ENCODE peak calls at places on chromosome 15, in eight cellular contexts. One of them, this sample, is unnamed.

GRCh38 chr15:91125162-91125561 is 25.1 kb downstream of the SV2B start:
- DNase-seq in esophagus squamous epithelium: no peak
- DNase-seq in sigmoid colon: no peak
- DNase-seq in body of pancreas: no peak
- DNase-seq in right lobe of liver: no peak
- DNase-seq in A549: no peak
- DNase-seq in HCT116: no peak
- DNase-seq in heart left ventricle: no peak
- DNase-seq in this sample: no peak

GRCh38 chr15:90718232-90718631 is 1.1 kb downstream of the BLM start:
- DNase-seq in esophagus squamous epithelium: no peak
- DNase-seq in sigmoid colon: no peak
- DNase-seq in body of pancreas: no peak
- DNase-seq in right lobe of liver: no peak
- DNase-seq in A549: no peak
- DNase-seq in HCT116: no peak
- DNase-seq in heart left ventricle: no peak
- DNase-seq in this sample: no peak

GRCh38 chr15:76059320-76060097 is at the start of gene TMEM266:
- DNase-seq in esophagus squamous epithelium: no peak
- DNase-seq in sigmoid colon: no peak
- DNase-seq in body of pancreas: peak
- DNase-seq in right lobe of liver: no peak
- DNase-seq in A549: peak
- DNase-seq in HCT116: no peak
- DNase-seq in heart left ventricle: peak
- DNase-seq in this sample: no peak

GRCh38 chr15:83283813-83284562 is 476 bp downstream of the BNC1 start:
- DNase-seq in esophagus squamous epithelium: no peak
- DNase-seq in sigmoid colon: no peak
- DNase-seq in body of pancreas: no peak
- DNase-seq in right lobe of liver: no peak
- DNase-seq in A549: no peak
- DNase-seq in HCT116: no peak
- DNase-seq in heart left ventricle: peak
- DNase-seq in this sample: no peak

GRCh38 chr15:77027697-77028450 is 32.9 kb downstream of the PSTPIP1 start:
- DNase-seq in esophagus squamous epithelium: no peak
- DNase-seq in sigmoid colon: peak
- DNase-seq in body of pancreas: no peak
- DNase-seq in right lobe of liver: peak
- DNase-seq in A549: no peak
- DNase-seq in HCT116: no peak
- DNase-seq in heart left ventricle: peak
- DNase-seq in this sample: peak

GRCh38 chr15:98760112-98760826 is 111.9 kb downstream of the IGF1R start:
- DNase-seq in esophagus squamous epithelium: no peak
- DNase-seq in sigmoid colon: peak
- DNase-seq in body of pancreas: no peak
- DNase-seq in right lobe of liver: no peak
- DNase-seq in A549: no peak
- DNase-seq in HCT116: no peak
- DNase-seq in heart left ventricle: peak
- DNase-seq in this sample: no peak

GRCh38 chr15:74396146-74396438 is 28.6 kb upstream of the CYP11A1 start:
- DNase-seq in esophagus squamous epithelium: no peak
- DNase-seq in sigmoid colon: no peak
- DNase-seq in body of pancreas: no peak
- DNase-seq in right lobe of liver: no peak
- DNase-seq in A549: no peak
- DNase-seq in HCT116: no peak
- DNase-seq in heart left ventricle: no peak
- DNase-seq in this sample: no peak

GRCh38 chr15:92981333-92981732 is 81.2 kb downstream of the CHD2 start:
- DNase-seq in esophagus squamous epithelium: no peak
- DNase-seq in sigmoid colon: no peak
- DNase-seq in body of pancreas: no peak
- DNase-seq in right lobe of liver: no peak
- DNase-seq in A549: no peak
- DNase-seq in HCT116: peak
- DNase-seq in heart left ventricle: no peak
- DNase-seq in this sample: no peak

GRCh38 chr15:98163319-98164030 is 203.0 kb downstream of the ARRDC4 start:
- DNase-seq in esophagus squamous epithelium: no peak
- DNase-seq in sigmoid colon: no peak
- DNase-seq in body of pancreas: no peak
- DNase-seq in right lobe of liver: no peak
- DNase-seq in A549: no peak
- DNase-seq in HCT116: no peak
- DNase-seq in heart left ventricle: no peak
- DNase-seq in this sample: no peak

GRCh38 chr15:25717116-25717755 is 145.9 kb downstream of the ATP10A start:
- DNase-seq in esophagus squamous epithelium: no peak
- DNase-seq in sigmoid colon: peak
- DNase-seq in body of pancreas: no peak
- DNase-seq in right lobe of liver: no peak
- DNase-seq in A549: no peak
- DNase-seq in HCT116: no peak
- DNase-seq in heart left ventricle: no peak
- DNase-seq in this sample: no peak

GRCh38 chr15:67117356-67117755 is 52.0 kb downstream of the SMAD3 start:
- DNase-seq in esophagus squamous epithelium: no peak
- DNase-seq in sigmoid colon: no peak
- DNase-seq in body of pancreas: no peak
- DNase-seq in right lobe of liver: no peak
- DNase-seq in A549: no peak
- DNase-seq in HCT116: no peak
- DNase-seq in heart left ventricle: no peak
- DNase-seq in this sample: no peak

GRCh38 chr15:71252036-71252898 is 137.0 kb downstream of the THSD4 start:
- DNase-seq in esophagus squamous epithelium: no peak
- DNase-seq in sigmoid colon: no peak
- DNase-seq in body of pancreas: no peak
- DNase-seq in right lobe of liver: no peak
- DNase-seq in A549: peak
- DNase-seq in HCT116: peak
- DNase-seq in heart left ventricle: no peak
- DNase-seq in this sample: no peak

GRCh38 chr15:63010386-63010785 is 32.2 kb upstream of the TPM1 start:
- DNase-seq in esophagus squamous epithelium: no peak
- DNase-seq in sigmoid colon: no peak
- DNase-seq in body of pancreas: no peak
- DNase-seq in right lobe of liver: no peak
- DNase-seq in A549: no peak
- DNase-seq in HCT116: no peak
- DNase-seq in heart left ventricle: no peak
- DNase-seq in this sample: no peak

GRCh38 chr15:81087121-81087520 is 46.9 kb upstream of the CFAP161 start:
- DNase-seq in esophagus squamous epithelium: no peak
- DNase-seq in sigmoid colon: no peak
- DNase-seq in body of pancreas: no peak
- DNase-seq in right lobe of liver: no peak
- DNase-seq in A549: no peak
- DNase-seq in HCT116: no peak
- DNase-seq in heart left ventricle: no peak
- DNase-seq in this sample: no peak

GRCh38 chr15:92887869-92888268 is 12.3 kb upstream of the CHD2 start:
- DNase-seq in esophagus squamous epithelium: no peak
- DNase-seq in sigmoid colon: no peak
- DNase-seq in body of pancreas: no peak
- DNase-seq in right lobe of liver: no peak
- DNase-seq in A549: no peak
- DNase-seq in HCT116: no peak
- DNase-seq in heart left ventricle: no peak
- DNase-seq in this sample: no peak

GRCh38 chr15:65037279-65037678 is 7.8 kb upstream of the MTFMT start:
- DNase-seq in esophagus squamous epithelium: no peak
- DNase-seq in sigmoid colon: no peak
- DNase-seq in body of pancreas: no peak
- DNase-seq in right lobe of liver: no peak
- DNase-seq in A549: no peak
- DNase-seq in HCT116: no peak
- DNase-seq in heart left ventricle: no peak
- DNase-seq in this sample: no peak

GRCh38 chr15:41495736-41496599 is 2.3 kb downstream of the ITPKA start:
- DNase-seq in esophagus squamous epithelium: no peak
- DNase-seq in sigmoid colon: no peak
- DNase-seq in body of pancreas: peak
- DNase-seq in right lobe of liver: peak
- DNase-seq in A549: no peak
- DNase-seq in HCT116: no peak
- DNase-seq in heart left ventricle: peak
- DNase-seq in this sample: no peak

GRCh38 chr15:41493205-41493901 is at the start of gene ITPKA:
- DNase-seq in esophagus squamous epithelium: no peak
- DNase-seq in sigmoid colon: peak
- DNase-seq in body of pancreas: peak
- DNase-seq in right lobe of liver: peak
- DNase-seq in A549: peak
- DNase-seq in HCT116: no peak
- DNase-seq in heart left ventricle: peak
- DNase-seq in this sample: peak

GRCh38 chr15:41494190-41494921 is 682 bp downstream of the ITPKA start:
- DNase-seq in esophagus squamous epithelium: no peak
- DNase-seq in sigmoid colon: no peak
- DNase-seq in body of pancreas: no peak
- DNase-seq in right lobe of liver: no peak
- DNase-seq in A549: peak
- DNase-seq in HCT116: no peak
- DNase-seq in heart left ventricle: no peak
- DNase-seq in this sample: no peak

GRCh38 chr15:41493902-41494189 is 172 bp downstream of the ITPKA start:
- DNase-seq in esophagus squamous epithelium: no peak
- DNase-seq in sigmoid colon: no peak
- DNase-seq in body of pancreas: no peak
- DNase-seq in right lobe of liver: no peak
- DNase-seq in A549: no peak
- DNase-seq in HCT116: no peak
- DNase-seq in heart left ventricle: no peak
- DNase-seq in this sample: no peak

DNA sequence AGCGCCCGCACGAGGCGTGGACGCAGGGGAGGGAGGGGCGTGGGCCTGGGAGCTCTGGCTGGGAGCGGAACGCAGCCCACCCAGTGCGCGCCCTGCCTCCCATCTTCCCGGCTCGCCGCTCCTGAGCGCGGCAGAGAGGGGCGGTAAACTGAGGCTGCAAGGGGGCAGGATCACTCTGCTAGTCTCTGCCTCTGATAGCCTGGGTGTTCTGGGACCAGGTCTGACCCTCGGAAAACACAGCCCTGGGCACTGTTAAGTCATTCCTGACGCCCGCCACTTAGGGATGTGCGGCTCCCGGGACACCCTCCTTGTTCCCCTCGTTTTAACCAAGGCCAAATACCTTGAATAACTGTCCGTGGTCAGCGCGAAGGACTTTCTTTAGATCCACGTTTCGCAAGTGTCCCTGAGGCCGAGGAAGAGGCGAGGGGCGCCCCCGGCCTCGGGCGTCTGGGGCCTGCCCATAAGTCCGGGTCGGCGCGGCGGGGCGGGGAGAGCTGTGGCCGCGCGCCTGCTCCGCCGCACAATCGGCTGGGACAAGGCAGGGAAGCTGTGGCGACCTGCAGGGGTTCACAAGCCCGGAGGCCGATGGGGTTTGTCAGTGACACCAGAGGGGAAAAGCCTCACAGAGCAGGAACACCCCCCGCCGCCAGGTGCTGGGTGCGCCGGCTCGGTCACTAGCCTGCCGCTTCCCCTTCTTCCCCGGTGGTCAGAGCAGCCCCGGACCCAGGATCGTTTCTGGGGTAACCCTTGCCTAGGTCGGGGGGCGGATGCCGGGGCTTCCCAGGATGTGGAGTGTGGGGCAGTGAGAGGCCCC is 1.5 kb downstream of the ITPKA start:
- DNase-seq in esophagus squamous epithelium: no peak
- DNase-seq in sigmoid colon: no peak
- DNase-seq in body of pancreas: no peak
- DNase-seq in right lobe of liver: no peak
- DNase-seq in A549: no peak
- DNase-seq in HCT116: no peak
- DNase-seq in heart left ventricle: no peak
- DNase-seq in this sample: no peak
- TF ChIP-seq POLR2A in esophagus squamous epithelium: no peak
- TF ChIP-seq POLR2A in sigmoid colon: no peak
- TF ChIP-seq POLR2A in body of pancreas: no peak
- TF ChIP-seq POLR2A in right lobe of liver: no peak
- TF ChIP-seq POLR2A in A549: no peak
- TF ChIP-seq POLR2A in HCT116: no peak
- TF ChIP-seq POLR2A in heart left ventricle: no peak
- TF ChIP-seq POLR2A in this sample: no peak

DNA sequence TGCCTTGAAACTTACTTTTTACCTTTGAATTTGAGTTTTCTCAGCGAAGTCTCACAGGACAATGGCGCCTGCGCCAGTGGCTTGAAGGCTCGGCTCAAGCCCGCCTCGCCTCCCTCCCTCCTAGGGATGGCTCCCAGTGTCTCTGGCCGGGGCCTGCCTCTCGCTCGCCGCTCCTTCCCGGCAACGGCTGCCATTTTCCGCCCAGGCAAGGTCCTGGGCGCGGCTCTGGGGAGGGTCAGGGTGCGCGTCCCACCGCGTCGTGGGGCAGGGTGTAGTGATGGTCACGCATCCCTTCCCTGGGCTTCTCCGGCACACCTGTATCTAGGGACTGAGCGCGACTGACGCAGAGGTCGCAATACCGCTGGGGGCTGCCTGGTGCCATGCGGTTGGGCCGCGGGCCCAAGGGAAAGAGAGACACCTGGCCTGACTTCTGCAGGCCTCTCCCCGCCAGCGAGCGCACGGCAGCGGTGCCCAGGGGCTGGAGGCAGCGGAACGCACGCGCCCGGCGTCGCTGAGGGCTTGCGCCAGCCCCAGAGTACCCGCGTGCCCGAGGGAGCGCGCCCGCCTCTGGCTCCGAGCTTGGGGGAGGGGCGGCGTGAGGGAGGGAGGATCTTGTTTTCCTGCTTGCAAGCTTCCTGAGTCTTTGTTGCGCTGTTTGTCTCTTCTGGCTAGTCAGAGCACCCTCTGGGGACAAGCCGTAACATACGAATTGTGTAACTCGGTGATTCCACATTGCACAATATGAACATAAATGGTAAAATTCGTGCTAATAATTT is 20.7 kb upstream of the FEM1B start:
- DNase-seq in esophagus squamous epithelium: no peak
- DNase-seq in sigmoid colon: peak
- DNase-seq in body of pancreas: peak
- DNase-seq in right lobe of liver: peak
- DNase-seq in A549: peak
- DNase-seq in HCT116: no peak
- DNase-seq in heart left ventricle: peak
- DNase-seq in this sample: peak
- TF ChIP-seq POLR2A in esophagus squamous epithelium: no peak
- TF ChIP-seq POLR2A in sigmoid colon: peak
- TF ChIP-seq POLR2A in body of pancreas: peak
- TF ChIP-seq POLR2A in right lobe of liver: peak
- TF ChIP-seq POLR2A in A549: peak
- TF ChIP-seq POLR2A in HCT116: no peak
- TF ChIP-seq POLR2A in heart left ventricle: no peak
- TF ChIP-seq POLR2A in this sample: peak

GRCh38 chr15:45128971-45129639 is 574 bp downstream of the DUOXA1 start:
- DNase-seq in esophagus squamous epithelium: no peak
- DNase-seq in sigmoid colon: no peak
- DNase-seq in body of pancreas: no peak
- DNase-seq in right lobe of liver: no peak
- DNase-seq in A549: no peak
- DNase-seq in HCT116: no peak
- DNase-seq in heart left ventricle: no peak
- DNase-seq in this sample: no peak
- TF ChIP-seq POLR2A in esophagus squamous epithelium: no peak
- TF ChIP-seq POLR2A in sigmoid colon: no peak
- TF ChIP-seq POLR2A in body of pancreas: no peak
- TF ChIP-seq POLR2A in right lobe of liver: no peak
- TF ChIP-seq POLR2A in A549: no peak
- TF ChIP-seq POLR2A in HCT116: no peak
- TF ChIP-seq POLR2A in heart left ventricle: no peak
- TF ChIP-seq POLR2A in this sample: no peak

GRCh38 chr15:85689729-85690128 is 105.0 kb downstream of the KLHL25 start:
- DNase-seq in esophagus squamous epithelium: no peak
- DNase-seq in sigmoid colon: no peak
- DNase-seq in body of pancreas: peak
- DNase-seq in right lobe of liver: no peak
- DNase-seq in A549: no peak
- DNase-seq in HCT116: no peak
- DNase-seq in heart left ventricle: no peak
- DNase-seq in this sample: no peak
- TF ChIP-seq POLR2A in esophagus squamous epithelium: no peak
- TF ChIP-seq POLR2A in sigmoid colon: no peak
- TF ChIP-seq POLR2A in body of pancreas: peak
- TF ChIP-seq POLR2A in right lobe of liver: no peak
- TF ChIP-seq POLR2A in A549: no peak
- TF ChIP-seq POLR2A in HCT116: no peak
- TF ChIP-seq POLR2A in heart left ventricle: no peak
- TF ChIP-seq POLR2A in this sample: no peak